ENCODE peak calls at places on chromosome 3, in seven cellular contexts. X is aorta; O is cardiac muscle cell; E is tibial artery; F is kidney; R is IMR-90; U is CD8-positive, alpha-beta memory T cell. A is an unnamed sample. For H3K9me3, the result is how much of the 10 kb centered on the place peaks cover.

GRCh38 chr3:179071161-179071568 is 444 bp downstream of the ZMAT3 start:
- DNase-seq in E (peak), U (no peak), X (peak), R (peak), F (no peak), O (no peak), A (peak)

GRCh38 chr3:143482106-143483088 is 362.8 kb downstream of the CHST2 start:
- DNase-seq in F (peak), E (no peak), X (peak), U (no peak), R (no peak), O (no peak), A (no peak)

GRCh38 chr3:195559723-195560409 is 16.7 kb upstream of the PPP1R2 start:
- DNase-seq in R (no peak), U (no peak), E (no peak), O (no peak), F (no peak), X (no peak), A (no peak)

GRCh38 chr3:10601131-10601856 is 95.9 kb upstream of the ATP2B2 start:
- DNase-seq in R (no peak), X (no peak), E (no peak), O (no peak), F (no peak), U (no peak), A (no peak)

GRCh38 chr3:39254806-39255449 is 24.9 kb downstream of the CX3CR1 start:
- DNase-seq in O (peak), U (no peak), X (no peak), E (no peak), F (no peak), R (peak), A (no peak)

GRCh38 chr3:122246214-122246613 is 62.7 kb downstream of the CASR start:
- DNase-seq in R (peak), E (no peak), O (peak), U (no peak), X (no peak), F (no peak), A (no peak)

GRCh38 chr3:180881065-180881801 is 31.2 kb upstream of the FXR1 start:
- DNase-seq in E (no peak), U (no peak), O (no peak), F (no peak), X (no peak), R (no peak), A (no peak)

GRCh38 chr3:174440350-174440716 is 418.8 kb upstream of the NAALADL2 start:
- DNase-seq in U (no peak), X (peak), E (no peak), F (no peak), O (peak), R (peak), A (no peak)

GRCh38 chr3:147384210-147385058 is 21.9 kb downstream of the ZIC4 start:
- DNase-seq in E (no peak), X (no peak), U (no peak), F (no peak), R (no peak), O (no peak), A (no peak)

GRCh38 chr3:134253475-134254231 is 3.0 kb upstream of the RYK start:
- DNase-seq in O (no peak), E (no peak), R (no peak), X (no peak), F (no peak), U (no peak), A (no peak)

GRCh38 chr3:9779721-9780450 is 10.1 kb upstream of the CAMK1 start:
- DNase-seq in O (no peak), E (no peak), F (no peak), R (no peak), X (peak), U (peak), A (no peak)

GRCh38 chr3:77041156-77041696 is 1.3 kb downstream of the ROBO2 start:
- DNase-seq in R (no peak), F (no peak), O (no peak), X (no peak), E (no peak), U (no peak), A (no peak)

GRCh38 chr3:71130516-71131384 is 452.8 kb downstream of the FOXP1 start:
- DNase-seq in X (peak), O (peak), F (peak), R (peak), E (peak), U (peak), A (peak)

GRCh38 chr3:50506169-50506568 is 2.7 kb upstream of the CACNA2D2 start:
- DNase-seq in X (no peak), F (no peak), R (no peak), E (no peak), O (no peak), U (no peak), A (no peak)
- H3K9me3 ChIP-seq in X (under half), F (under half), R (under half), E (under half), O (under half), U (under half), A (under half)

GRCh38 chr3:7684193-7684592 is 817.4 kb upstream of the LMCD1 start:
- DNase-seq in X (no peak), R (no peak), O (no peak), E (no peak), F (no peak), U (no peak), A (no peak)
- H3K9me3 ChIP-seq in X (under half), R (under half), O (under half), E (under half), F (under half), U (under half), A (under half)

DNA sequence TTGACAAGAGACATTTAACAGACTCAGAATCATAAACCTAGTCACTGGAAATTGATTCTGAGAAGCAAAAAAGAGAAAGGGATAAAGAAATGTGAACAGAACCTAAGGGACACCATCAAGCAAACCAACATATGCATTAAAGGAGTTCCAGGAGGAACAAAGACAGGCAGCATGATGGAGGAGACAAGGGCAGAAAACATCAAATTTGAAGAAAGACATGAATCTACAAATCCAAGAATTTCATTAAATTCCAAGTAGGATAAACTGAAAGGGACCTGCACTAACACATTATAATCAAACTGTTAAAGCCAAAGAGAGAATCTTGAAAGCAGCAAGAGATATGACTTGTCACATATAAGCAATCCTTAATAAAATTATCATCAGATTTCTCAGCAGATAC is 122.3 kb downstream of the STT3B start:
- DNase-seq in O (no peak), E (no peak), U (no peak), R (no peak), F (no peak), X (no peak), A (no peak)
- H3K9me3 ChIP-seq in O (under half), E (under half), U (under half), R (under half), F (under half), X (under half), A (under half)

GRCh38 chr3:176510097-176510496 is 687.2 kb downstream of the TBL1XR1 start:
- DNase-seq in F (no peak), X (no peak), O (no peak), U (no peak), R (no peak), E (no peak), A (no peak)
- H3K9me3 ChIP-seq in F (under half), X (under half), O (under half), U (under half), R (under half), E (under half), A (under half)

GRCh38 chr3:42979044-42979962 is at the start of gene GASK1A:
- DNase-seq in E (peak), R (no peak), U (peak), F (peak), O (peak), X (peak), A (no peak)

GRCh38 chr3:42970976-42971772 is 7.9 kb upstream of the GASK1A start:
- DNase-seq in U (no peak), O (no peak), X (no peak), R (no peak), F (no peak), E (no peak), A (no peak)

GRCh38 chr3:42975456-42975855 is 3.7 kb upstream of the GASK1A start:
- DNase-seq in U (no peak), E (no peak), X (no peak), R (no peak), F (no peak), O (no peak), A (no peak)

GRCh38 chr3:42980209-42980608 is 1.1 kb downstream of the GASK1A start:
- DNase-seq in F (no peak), X (no peak), O (no peak), U (no peak), E (no peak), R (no peak), A (no peak)

GRCh38 chr3:42975955-42976354 is 3.2 kb upstream of the GASK1A start:
- DNase-seq in E (no peak), R (no peak), X (no peak), F (no peak), O (no peak), U (no peak), A (no peak)
- H3K9me3 ChIP-seq in E (under half), R (under half), X (under half), F (under half), O (under half), U (under half), A (under half)

DNA sequence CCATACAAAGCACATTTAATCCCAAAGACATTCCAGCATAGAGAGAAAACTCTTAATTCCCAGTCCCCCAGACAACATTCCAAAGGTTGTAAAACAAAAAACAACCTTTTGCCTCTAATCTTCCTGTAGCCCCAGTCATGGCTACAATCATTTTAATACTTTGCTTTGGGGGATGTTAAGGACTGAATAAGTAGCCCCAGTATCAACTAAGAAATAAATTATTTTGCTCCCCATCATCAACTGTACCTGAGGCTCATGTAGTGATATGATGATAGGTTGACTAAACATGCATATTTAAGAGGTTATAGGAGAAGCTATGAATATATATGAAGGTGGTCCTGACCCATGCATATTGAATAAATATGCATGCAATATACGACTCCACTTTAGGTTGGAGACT is 40.6 kb downstream of the PRR20G start:
- DNase-seq in F (no peak), O (no peak), U (no peak), E (no peak), R (no peak), X (no peak), A (no peak)
- H3K9me3 ChIP-seq in F (under half), O (under half), U (under half), E (under half), R (under half), X (under half), A (under half)

DNA sequence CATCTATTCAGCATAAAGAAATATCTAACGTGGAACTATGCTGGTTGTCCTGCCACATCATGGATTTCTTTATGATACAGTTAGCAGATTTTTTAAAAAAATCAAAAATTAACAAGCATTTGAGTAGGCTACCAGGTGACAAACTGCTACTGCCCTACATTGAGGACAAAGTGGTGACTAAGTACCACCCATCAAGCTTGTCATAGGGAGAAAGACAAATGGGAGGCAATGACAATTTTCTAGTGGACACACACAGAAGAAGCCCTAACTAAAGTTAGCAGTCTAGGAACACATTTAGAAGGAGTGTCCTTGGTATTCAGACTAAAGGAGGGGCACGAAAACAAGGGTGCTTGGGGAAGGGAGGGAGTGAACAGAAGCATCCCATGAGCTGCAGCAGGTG is 131.2 kb downstream of the TBL1XR1 start:
- DNase-seq in O (no peak), R (no peak), E (no peak), X (no peak), F (no peak), U (no peak), A (no peak)
- H3K9me3 ChIP-seq in O (under half), R (under half), E (under half), X (under half), F (under half), U (under half), A (under half)

DNA sequence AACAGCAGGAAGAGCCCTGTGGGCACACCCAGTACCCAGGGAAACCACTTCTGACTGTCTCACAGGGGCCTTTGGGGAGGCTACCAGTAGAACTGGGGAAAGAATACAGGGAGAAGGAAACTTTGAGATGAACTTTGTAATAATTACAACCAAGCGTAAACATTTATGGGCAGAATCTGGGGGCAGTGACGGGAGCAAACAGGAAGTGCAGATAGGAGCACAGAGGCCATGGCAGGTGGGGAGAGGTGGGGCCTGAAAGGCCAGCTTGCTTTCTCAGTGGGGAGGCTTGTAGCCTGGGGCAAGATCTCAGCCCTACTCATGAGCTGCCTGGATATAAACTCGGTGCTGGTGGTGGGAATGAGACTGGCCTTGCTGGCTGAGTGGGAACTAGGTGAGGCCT is 209.8 kb downstream of the PLCH1 start:
- DNase-seq in F (no peak), R (no peak), U (no peak), O (no peak), X (no peak), E (no peak), A (no peak)
- H3K9me3 ChIP-seq in F (under half), R (under half), U (under half), O (under half), X (under half), E (under half), A (under half)

GRCh38 chr3:8485943-8486342 is 15.7 kb upstream of the LMCD1 start:
- DNase-seq in U (no peak), R (no peak), X (no peak), E (no peak), O (no peak), F (no peak), A (no peak)

GRCh38 chr3:8486434-8486833 is 15.2 kb upstream of the LMCD1 start:
- DNase-seq in O (no peak), U (no peak), R (no peak), F (no peak), E (no peak), X (no peak), A (no peak)

GRCh38 chr3:8485141-8485840 is 16.3 kb upstream of the LMCD1 start:
- DNase-seq in F (no peak), X (no peak), R (no peak), U (no peak), E (no peak), O (no peak), A (no peak)

GRCh38 chr3:8488436-8488835 is 13.2 kb upstream of the LMCD1 start:
- DNase-seq in R (no peak), U (no peak), F (no peak), X (no peak), O (no peak), E (no peak), A (no peak)

DNA sequence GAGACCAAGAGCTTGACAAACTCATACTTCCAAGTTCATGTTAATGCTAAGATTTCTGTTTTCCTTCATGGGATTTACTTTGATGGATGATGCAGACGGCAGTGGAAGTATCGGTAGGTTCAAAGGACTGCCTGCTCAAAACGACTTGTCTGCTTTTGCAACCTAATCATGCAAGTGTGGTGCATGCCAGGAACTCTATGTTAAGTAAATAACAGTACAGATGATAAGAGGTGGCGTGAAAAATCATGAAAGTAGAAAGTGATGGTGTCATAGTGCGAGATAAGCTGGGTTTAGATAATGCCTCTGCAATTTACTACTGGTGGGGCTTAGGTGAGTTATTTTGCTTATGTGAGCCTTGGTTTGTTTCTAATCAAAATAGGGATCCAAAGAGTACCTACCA is 14.7 kb upstream of the LMCD1 start:
- DNase-seq in E (no peak), R (no peak), O (peak), X (no peak), F (no peak), U (no peak), A (no peak)
- H3K9me3 ChIP-seq in E (under half), R (under half), O (under half), X (under half), F (under half), U (under half), A (under half)

GRCh38 chr3:149831321-149831720 is 18.3 kb downstream of the RNF13 start:
- DNase-seq in E (no peak), O (no peak), X (no peak), F (no peak), R (no peak), U (no peak), A (no peak)

GRCh38 chr3:149830902-149831301 is 17.9 kb downstream of the RNF13 start:
- DNase-seq in O (no peak), R (no peak), U (no peak), E (no peak), X (no peak), F (no peak), A (no peak)

GRCh38 chr3:149832086-149832485 is 19.1 kb downstream of the RNF13 start:
- DNase-seq in X (no peak), F (no peak), R (peak), O (no peak), E (no peak), U (no peak), A (no peak)

GRCh38 chr3:149828390-149828789 is 15.4 kb downstream of the RNF13 start:
- DNase-seq in E (no peak), O (no peak), U (no peak), X (no peak), F (no peak), R (no peak), A (no peak)

DNA sequence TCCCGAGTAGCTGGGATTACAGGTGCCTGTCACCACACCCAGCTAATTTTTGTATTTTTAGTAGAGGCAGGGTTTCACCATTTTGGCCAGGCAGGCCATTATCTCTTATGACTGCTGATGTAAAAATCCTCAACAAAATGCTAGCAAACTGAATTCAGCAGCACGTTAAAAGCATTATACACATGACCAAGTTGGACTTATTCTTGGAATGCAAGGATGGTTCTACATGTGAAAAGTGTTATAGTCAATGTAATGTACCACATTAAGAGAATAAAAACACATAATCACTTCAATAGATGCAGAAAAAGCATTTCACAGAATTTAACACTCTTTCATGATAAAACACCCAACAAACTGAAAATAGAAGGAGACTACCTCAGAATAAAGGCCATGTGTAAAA is 20.2 kb downstream of the RNF13 start:
- DNase-seq in O (no peak), U (no peak), R (no peak), F (no peak), E (no peak), X (no peak), A (no peak)
- H3K9me3 ChIP-seq in O (under half), U (under half), R (under half), F (under half), E (under half), X (under half), A (under half)